ENCODE peak calls at places on chromosomes 16 and 17, in four cellular contexts. K is MCF 10A, F is non-pigmented ciliary epithelial cell, N is NCI-H1436 treated with DMSO at 0.1 percent for 48 hours. T is an unnamed sample.

GRCh38 chr17:59712856-59713255 is 5.4 kb downstream of the VMP1 start:
- DNase-seq in K (no peak), F (no peak), N (no peak), T (no peak)

GRCh38 chr17:8190506-8190905 is 526 bp upstream of the BORCS6 start:
- DNase-seq in K (no peak), F (no peak), N (no peak), T (no peak)

GRCh38 chr17:75241502-75241901 is 19.9 kb downstream of the GGA3 start:
- DNase-seq in K (no peak), F (no peak), N (no peak), T (no peak)

GRCh38 chr17:36094232-36094631 is 4.3 kb upstream of the CCL3 start:
- DNase-seq in K (no peak), F (no peak), N (no peak), T (no peak)

GRCh38 chr17:8121531-8122390 is 2.1 kb downstream of the HES7 start:
- DNase-seq in K (peak), F (no peak), N (no peak), T (peak)

GRCh38 chr16:74034862-74035261 is 261.8 kb upstream of the PSMD7 start:
- DNase-seq in K (peak), F (no peak), N (no peak), T (peak)

GRCh38 chr17:57395721-57396321 is 139.5 kb downstream of the MSI2 start:
- DNase-seq in K (no peak), F (no peak), N (no peak), T (no peak)

GRCh38 chr17:81867952-81868673 is 3.0 kb downstream of the ARHGDIA start:
- DNase-seq in K (peak), F (no peak), N (no peak), T (no peak)

GRCh38 chr16:528111-529011 is 849 bp downstream of the CAPN15 start:
- DNase-seq in K (peak), F (no peak), N (no peak), T (no peak)

GRCh38 chr16:30764816-30765465 is 2.8 kb downstream of the RNF40 start:
- DNase-seq in K (no peak), F (no peak), N (no peak), T (no peak)

GRCh38 chr17:82030470-82031302 is 792 bp upstream of the RAC3 start:
- DNase-seq in K (peak), F (peak), N (no peak), T (peak)